ENCODE peak calls at places on chromosomes 16 and 17, in five cellular contexts. One of them, this sample, is unnamed.

GRCh38 chr16:23496826-23497542 is 13.3 kb downstream of the GGA2 start:
- DNase-seq in GM23248: peak; percentile 83
- DNase-seq in T-helper 22 cell: no peak
- DNase-seq in upper lobe of right lung: peak; percentile 69
- DNase-seq in activated CD8-positive, alpha-beta T cell treated with anti-CD3 and anti-CD28 coated beads, Interleukin-2, amount 10 ng/mL, durations not matched to agents 7 days and 5 days: no peak
- DNase-seq in this sample: no peak

GRCh38 chr16:67775273-67775672 is 31.1 kb downstream of the RANBP10 start:
- DNase-seq in GM23248: no peak
- DNase-seq in T-helper 22 cell: no peak
- DNase-seq in upper lobe of right lung: no peak
- DNase-seq in activated CD8-positive, alpha-beta T cell treated with anti-CD3 and anti-CD28 coated beads, Interleukin-2, amount 10 ng/mL, durations not matched to agents 7 days and 5 days: no peak
- DNase-seq in this sample: no peak

GRCh38 chr17:7695586-7695985 is 7.3 kb downstream of the WRAP53 start:
- DNase-seq in GM23248: no peak
- DNase-seq in T-helper 22 cell: no peak
- DNase-seq in upper lobe of right lung: no peak
- DNase-seq in activated CD8-positive, alpha-beta T cell treated with anti-CD3 and anti-CD28 coated beads, Interleukin-2, amount 10 ng/mL, durations not matched to agents 7 days and 5 days: no peak
- DNase-seq in this sample: no peak

GRCh38 chr17:32100971-32101631 is 41.2 kb upstream of the RHOT1 start:
- DNase-seq in GM23248: no peak
- DNase-seq in T-helper 22 cell: no peak
- DNase-seq in upper lobe of right lung: no peak
- DNase-seq in activated CD8-positive, alpha-beta T cell treated with anti-CD3 and anti-CD28 coated beads, Interleukin-2, amount 10 ng/mL, durations not matched to agents 7 days and 5 days: no peak
- DNase-seq in this sample: no peak

GRCh38 chr16:84689126-84689525 is 10.7 kb upstream of the USP10 start:
- DNase-seq in GM23248: peak; percentile 97
- DNase-seq in T-helper 22 cell: no peak
- DNase-seq in upper lobe of right lung: no peak
- DNase-seq in activated CD8-positive, alpha-beta T cell treated with anti-CD3 and anti-CD28 coated beads, Interleukin-2, amount 10 ng/mL, durations not matched to agents 7 days and 5 days: no peak
- DNase-seq in this sample: no peak

GRCh38 chr17:65292430-65292829 is 155.3 kb downstream of the RGS9 start:
- DNase-seq in GM23248: peak; percentile 15
- DNase-seq in T-helper 22 cell: no peak
- DNase-seq in upper lobe of right lung: no peak
- DNase-seq in activated CD8-positive, alpha-beta T cell treated with anti-CD3 and anti-CD28 coated beads, Interleukin-2, amount 10 ng/mL, durations not matched to agents 7 days and 5 days: peak; percentile 24
- DNase-seq in this sample: no peak

GRCh38 chr17:75552425-75552824 is 26.9 kb downstream of the LLGL2 start:
- DNase-seq in GM23248: no peak
- DNase-seq in T-helper 22 cell: no peak
- DNase-seq in upper lobe of right lung: no peak
- DNase-seq in activated CD8-positive, alpha-beta T cell treated with anti-CD3 and anti-CD28 coated beads, Interleukin-2, amount 10 ng/mL, durations not matched to agents 7 days and 5 days: no peak
- DNase-seq in this sample: no peak

GRCh38 chr16:53781023-53781605 is 77.2 kb downstream of the FTO start:
- DNase-seq in GM23248: peak; percentile 32
- DNase-seq in T-helper 22 cell: no peak
- DNase-seq in upper lobe of right lung: no peak
- DNase-seq in activated CD8-positive, alpha-beta T cell treated with anti-CD3 and anti-CD28 coated beads, Interleukin-2, amount 10 ng/mL, durations not matched to agents 7 days and 5 days: no peak
- DNase-seq in this sample: peak; percentile 85

GRCh38 chr16:68369697-68370096 is 58.9 kb downstream of the PRMT7 start:
- DNase-seq in GM23248: no peak
- DNase-seq in T-helper 22 cell: no peak
- DNase-seq in upper lobe of right lung: no peak
- DNase-seq in activated CD8-positive, alpha-beta T cell treated with anti-CD3 and anti-CD28 coated beads, Interleukin-2, amount 10 ng/mL, durations not matched to agents 7 days and 5 days: peak; percentile 65
- DNase-seq in this sample: no peak

GRCh38 chr16:80903616-80904015 is 99.2 kb upstream of the CDYL2 start:
- DNase-seq in GM23248: no peak
- DNase-seq in T-helper 22 cell: no peak
- DNase-seq in upper lobe of right lung: no peak
- DNase-seq in activated CD8-positive, alpha-beta T cell treated with anti-CD3 and anti-CD28 coated beads, Interleukin-2, amount 10 ng/mL, durations not matched to agents 7 days and 5 days: no peak
- DNase-seq in this sample: no peak

GRCh38 chr17:48012151-48012520 is 25.5 kb downstream of the COPZ2 start:
- DNase-seq in GM23248: peak; percentile 64
- DNase-seq in T-helper 22 cell: peak; percentile 41
- DNase-seq in upper lobe of right lung: peak; percentile 73
- DNase-seq in activated CD8-positive, alpha-beta T cell treated with anti-CD3 and anti-CD28 coated beads, Interleukin-2, amount 10 ng/mL, durations not matched to agents 7 days and 5 days: peak; percentile 79
- DNase-seq in this sample: no peak

GRCh38 chr16:30853758-30854157 is 40.1 kb downstream of the BCL7C start:
- DNase-seq in GM23248: peak; percentile 43
- DNase-seq in T-helper 22 cell: no peak
- DNase-seq in upper lobe of right lung: no peak
- DNase-seq in activated CD8-positive, alpha-beta T cell treated with anti-CD3 and anti-CD28 coated beads, Interleukin-2, amount 10 ng/mL, durations not matched to agents 7 days and 5 days: no peak
- DNase-seq in this sample: peak; percentile 95

GRCh38 chr17:12349297-12349696 is 316.4 kb upstream of the MYOCD start:
- DNase-seq in GM23248: no peak
- DNase-seq in T-helper 22 cell: no peak
- DNase-seq in upper lobe of right lung: no peak
- DNase-seq in activated CD8-positive, alpha-beta T cell treated with anti-CD3 and anti-CD28 coated beads, Interleukin-2, amount 10 ng/mL, durations not matched to agents 7 days and 5 days: no peak
- DNase-seq in this sample: no peak

GRCh38 chr16:88681709-88682451 is 4.4 kb downstream of the SNAI3 start:
- DNase-seq in GM23248: peak; percentile 57
- DNase-seq in T-helper 22 cell: peak; percentile 45
- DNase-seq in upper lobe of right lung: peak; percentile 81
- DNase-seq in activated CD8-positive, alpha-beta T cell treated with anti-CD3 and anti-CD28 coated beads, Interleukin-2, amount 10 ng/mL, durations not matched to agents 7 days and 5 days: peak; percentile 80
- DNase-seq in this sample: no peak

GRCh38 chr17:80374732-80375118 is 40.2 kb upstream of the ENDOV start:
- DNase-seq in GM23248: no peak
- DNase-seq in T-helper 22 cell: no peak
- DNase-seq in upper lobe of right lung: no peak
- DNase-seq in activated CD8-positive, alpha-beta T cell treated with anti-CD3 and anti-CD28 coated beads, Interleukin-2, amount 10 ng/mL, durations not matched to agents 7 days and 5 days: no peak
- DNase-seq in this sample: no peak

GRCh38 chr17:31216053-31216751 is 80.8 kb downstream of the OMG start:
- DNase-seq in GM23248: peak; percentile 87
- DNase-seq in T-helper 22 cell: no peak
- DNase-seq in upper lobe of right lung: no peak
- DNase-seq in activated CD8-positive, alpha-beta T cell treated with anti-CD3 and anti-CD28 coated beads, Interleukin-2, amount 10 ng/mL, durations not matched to agents 7 days and 5 days: no peak
- DNase-seq in this sample: no peak

GRCh38 chr16:89711601-89712475 is 8.9 kb downstream of the VPS9D1 start:
- DNase-seq in GM23248: peak; percentile 84
- DNase-seq in T-helper 22 cell: peak; percentile 45
- DNase-seq in upper lobe of right lung: peak; percentile 78
- DNase-seq in activated CD8-positive, alpha-beta T cell treated with anti-CD3 and anti-CD28 coated beads, Interleukin-2, amount 10 ng/mL, durations not matched to agents 7 days and 5 days: peak; percentile 80
- DNase-seq in this sample: peak; percentile 44

GRCh38 chr16:83806721-83807120 is 1.1 kb upstream of the HSBP1 start:
- DNase-seq in GM23248: no peak
- DNase-seq in T-helper 22 cell: no peak
- DNase-seq in upper lobe of right lung: no peak
- DNase-seq in activated CD8-positive, alpha-beta T cell treated with anti-CD3 and anti-CD28 coated beads, Interleukin-2, amount 10 ng/mL, durations not matched to agents 7 days and 5 days: no peak
- DNase-seq in this sample: no peak

GRCh38 chr17:4110152-4110551 is 32.7 kb downstream of the ZZEF1 start:
- DNase-seq in GM23248: peak; percentile 66
- DNase-seq in T-helper 22 cell: no peak
- DNase-seq in upper lobe of right lung: no peak
- DNase-seq in activated CD8-positive, alpha-beta T cell treated with anti-CD3 and anti-CD28 coated beads, Interleukin-2, amount 10 ng/mL, durations not matched to agents 7 days and 5 days: no peak
- DNase-seq in this sample: peak; percentile 79

GRCh38 chr16:55812951-55813350 is 19.9 kb downstream of the CES1 start:
- DNase-seq in GM23248: no peak
- DNase-seq in T-helper 22 cell: no peak
- DNase-seq in upper lobe of right lung: no peak
- DNase-seq in activated CD8-positive, alpha-beta T cell treated with anti-CD3 and anti-CD28 coated beads, Interleukin-2, amount 10 ng/mL, durations not matched to agents 7 days and 5 days: no peak
- DNase-seq in this sample: no peak

GRCh38 chr17:32161506-32162365 is 19.4 kb downstream of the RHOT1 start:
- DNase-seq in GM23248: peak; percentile 78
- DNase-seq in T-helper 22 cell: no peak
- DNase-seq in upper lobe of right lung: no peak
- DNase-seq in activated CD8-positive, alpha-beta T cell treated with anti-CD3 and anti-CD28 coated beads, Interleukin-2, amount 10 ng/mL, durations not matched to agents 7 days and 5 days: no peak
- DNase-seq in this sample: peak; percentile 36

GRCh38 chr17:77726549-77726957 is 231.9 kb upstream of the TNRC6C start:
- DNase-seq in GM23248: no peak
- DNase-seq in T-helper 22 cell: no peak
- DNase-seq in upper lobe of right lung: no peak
- DNase-seq in activated CD8-positive, alpha-beta T cell treated with anti-CD3 and anti-CD28 coated beads, Interleukin-2, amount 10 ng/mL, durations not matched to agents 7 days and 5 days: peak; percentile 14
- DNase-seq in this sample: no peak

GRCh38 chr16:31333686-31334649 is 21.0 kb upstream of the ITGAX start:
- DNase-seq in GM23248: peak; percentile 24
- DNase-seq in T-helper 22 cell: no peak
- DNase-seq in upper lobe of right lung: no peak
- DNase-seq in activated CD8-positive, alpha-beta T cell treated with anti-CD3 and anti-CD28 coated beads, Interleukin-2, amount 10 ng/mL, durations not matched to agents 7 days and 5 days: peak; percentile 67
- DNase-seq in this sample: peak; percentile 60

This sample was measured in PC-9.